ENCODE peak calls at places on chromosomes 2 and 18, in six cellular contexts. P is GM12865, L is body of pancreas, O is heart left ventricle, U is epithelial cell of esophagus, B is bronchial epithelial cell. J is an unnamed sample.

GRCh38 chr18:55732227-55733106 is 144.5 kb upstream of the TCF4 start:
- DNase-seq in P (no peak), L (no peak), O (no peak), U (no peak), B (peak; percentile 39), J (no peak)

GRCh38 chr2:241179894-241180293 is 8.6 kb upstream of the ANO7 start:
- DNase-seq in P (peak; percentile 18), L (no peak), O (no peak), U (no peak), B (no peak), J (no peak)

GRCh38 chr2:56314809-56315208 is 131.0 kb downstream of the CCDC85A start:
- DNase-seq in P (no peak), L (no peak), O (no peak), U (no peak), B (no peak), J (no peak)

GRCh38 chr2:11270891-11271290 is 73.5 kb downstream of the ROCK2 start:
- DNase-seq in P (no peak), L (no peak), O (no peak), U (peak; percentile 16), B (peak; percentile 40), J (peak; percentile 66)

GRCh38 chr18:10059610-10060468 is 146.0 kb downstream of the VAPA start:
- DNase-seq in P (no peak), L (no peak), O (no peak), U (no peak), B (no peak), J (no peak)

GRCh38 chr2:182994228-182994912 is 43.9 kb downstream of the NCKAP1 start:
- DNase-seq in P (no peak), L (no peak), O (no peak), U (no peak), B (no peak), J (no peak)

GRCh38 chr2:191565647-191566198 is 112.2 kb upstream of the NABP1 start:
- DNase-seq in P (peak; percentile 49), L (no peak), O (no peak), U (no peak), B (no peak), J (no peak)

GRCh38 chr18:3593381-3593903 is 143.5 kb downstream of the TGIF1 start:
- DNase-seq in P (no peak), L (no peak), O (no peak), U (peak; percentile 77), B (peak; percentile 91), J (no peak)

GRCh38 chr18:3405713-3406112 is 44.3 kb upstream of the TGIF1 start:
- DNase-seq in P (no peak), L (no peak), O (no peak), U (no peak), B (no peak), J (no peak)

GRCh38 chr18:41058351-41059125 is 896.5 kb upstream of the PIK3C3 start:
- DNase-seq in P (no peak), L (no peak), O (no peak), U (no peak), B (no peak), J (no peak)

GRCh38 chr2:64675860-64676259 is 22.1 kb upstream of the SERTAD2 start:
- DNase-seq in P (no peak), L (no peak), O (no peak), U (peak; percentile 85), B (peak; percentile 87), J (no peak)

GRCh38 chr2:61993422-61994024 is 88.0 kb downstream of the COMMD1 start:
- DNase-seq in P (peak; percentile 75), L (no peak), O (no peak), U (peak; percentile 67), B (peak; percentile 54), J (peak; percentile 11)

GRCh38 chr2:109349555-109350430 is 220.8 kb downstream of the SH3RF3 start:
- DNase-seq in P (no peak), L (no peak), O (no peak), U (no peak), B (no peak), J (no peak)

GRCh38 chr2:75493230-75493629 is 67.5 kb downstream of the EVA1A start:
- DNase-seq in P (no peak), L (no peak), O (no peak), U (no peak), B (no peak), J (no peak)

GRCh38 chr2:215425021-215425782 is 10.7 kb downstream of the FN1 start:
- DNase-seq in P (no peak), L (no peak), O (no peak), U (no peak), B (no peak), J (no peak)

GRCh38 chr2:88545118-88545517 is 82.1 kb downstream of the EIF2AK3 start:
- DNase-seq in P (peak; percentile 44), L (no peak), O (no peak), U (peak; percentile 54), B (peak; percentile 45), J (no peak)

GRCh38 chr2:74250189-74250631 is 51.8 kb downstream of the MTHFD2 start:
- DNase-seq in P (peak; percentile 74), L (peak; percentile 56), O (peak; percentile 50), U (peak; percentile 60), B (peak; percentile 29), J (no peak)

GRCh38 chr2:40559175-40559574 is 107.3 kb upstream of the SLC8A1 start:
- DNase-seq in P (no peak), L (no peak), O (no peak), U (no peak), B (peak; percentile 5), J (no peak)

DNA sequence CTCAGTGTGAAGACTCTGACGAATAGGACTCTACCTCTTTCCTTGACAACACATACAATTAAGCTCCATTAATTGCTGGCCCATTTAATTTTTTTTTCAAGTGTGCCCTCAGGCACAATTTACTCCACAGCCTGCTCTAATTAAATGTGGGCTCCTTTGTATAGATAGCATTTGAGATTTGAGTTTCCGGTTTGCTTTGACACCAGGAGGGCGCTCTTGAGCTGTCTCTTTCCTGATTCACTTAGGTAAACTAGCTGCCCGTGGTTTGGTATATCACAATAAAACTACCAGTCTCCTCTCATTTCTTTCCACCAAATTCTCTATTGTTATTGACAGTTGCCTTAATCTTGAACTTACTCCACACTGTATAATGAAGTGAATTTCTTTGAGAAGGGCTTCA is 666.0 kb downstream of the DSC3 start:
- DNase-seq in P (peak; percentile 2), L (no peak), O (no peak), U (peak; percentile 44), B (no peak), J (no peak)
- TF ChIP-seq CTCF in P (no peak), L (no peak), O (no peak), U (peak; percentile 46), B (no peak), J (no peak)

GRCh38 chr2:203905661-203906060 is 30.9 kb upstream of the ICOS start:
- DNase-seq in P (no peak), L (no peak), O (no peak), U (no peak), B (no peak), J (no peak)

GRCh38 chr2:203913947-203914346 is 22.6 kb upstream of the ICOS start:
- DNase-seq in P (no peak), L (no peak), O (no peak), U (no peak), B (no peak), J (no peak)

GRCh38 chr2:203909946-203910476 is 26.6 kb upstream of the ICOS start:
- DNase-seq in P (no peak), L (no peak), O (no peak), U (no peak), B (no peak), J (no peak)

GRCh38 chr2:203908344-203909185 is 28.0 kb upstream of the ICOS start:
- DNase-seq in P (no peak), L (peak; percentile 23), O (no peak), U (no peak), B (no peak), J (no peak)

DNA sequence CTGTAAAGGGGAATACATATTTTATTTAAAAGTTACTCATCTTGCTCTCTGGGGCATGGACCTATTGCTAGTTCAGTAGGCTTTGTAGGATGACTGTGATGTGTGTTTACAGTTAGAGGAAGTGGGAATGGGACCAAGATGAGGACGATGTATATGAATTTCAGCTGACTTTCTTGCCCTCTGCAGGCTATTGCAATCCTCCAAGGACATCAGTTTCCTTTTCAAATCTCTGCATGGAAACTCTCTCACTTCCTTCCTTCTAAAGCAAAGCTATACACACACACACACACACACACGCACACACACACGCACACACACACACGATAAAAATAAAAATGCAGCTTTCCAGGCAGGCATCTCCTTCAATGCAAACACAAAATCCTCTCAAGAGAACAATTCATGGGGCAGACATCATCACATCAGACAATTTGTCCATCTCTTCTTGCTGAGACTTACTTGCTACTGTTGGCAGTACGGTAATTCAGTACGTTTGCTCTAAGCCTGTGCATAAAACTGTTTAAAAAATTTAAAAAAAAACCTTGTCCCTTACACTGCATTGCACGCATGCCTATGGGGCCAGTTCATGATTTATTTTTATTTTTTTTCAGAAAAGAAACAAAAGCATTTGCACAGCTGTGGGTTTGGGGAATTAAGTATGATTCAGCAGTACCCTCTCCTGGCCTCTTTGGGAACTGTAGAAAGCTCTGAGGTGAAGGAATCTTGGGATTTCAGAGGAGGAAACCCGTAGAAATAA is 27.2 kb upstream of the ICOS start:
- DNase-seq in P (peak; percentile 10), L (peak; percentile 19), O (no peak), U (peak; percentile 48), B (peak; percentile 41), J (peak; percentile 65)
- TF ChIP-seq CTCF in P (peak; percentile 36), L (peak; percentile 77), O (peak; percentile 75), U (peak; percentile 81), B (peak; percentile 56), J (peak; percentile 84)

DNA sequence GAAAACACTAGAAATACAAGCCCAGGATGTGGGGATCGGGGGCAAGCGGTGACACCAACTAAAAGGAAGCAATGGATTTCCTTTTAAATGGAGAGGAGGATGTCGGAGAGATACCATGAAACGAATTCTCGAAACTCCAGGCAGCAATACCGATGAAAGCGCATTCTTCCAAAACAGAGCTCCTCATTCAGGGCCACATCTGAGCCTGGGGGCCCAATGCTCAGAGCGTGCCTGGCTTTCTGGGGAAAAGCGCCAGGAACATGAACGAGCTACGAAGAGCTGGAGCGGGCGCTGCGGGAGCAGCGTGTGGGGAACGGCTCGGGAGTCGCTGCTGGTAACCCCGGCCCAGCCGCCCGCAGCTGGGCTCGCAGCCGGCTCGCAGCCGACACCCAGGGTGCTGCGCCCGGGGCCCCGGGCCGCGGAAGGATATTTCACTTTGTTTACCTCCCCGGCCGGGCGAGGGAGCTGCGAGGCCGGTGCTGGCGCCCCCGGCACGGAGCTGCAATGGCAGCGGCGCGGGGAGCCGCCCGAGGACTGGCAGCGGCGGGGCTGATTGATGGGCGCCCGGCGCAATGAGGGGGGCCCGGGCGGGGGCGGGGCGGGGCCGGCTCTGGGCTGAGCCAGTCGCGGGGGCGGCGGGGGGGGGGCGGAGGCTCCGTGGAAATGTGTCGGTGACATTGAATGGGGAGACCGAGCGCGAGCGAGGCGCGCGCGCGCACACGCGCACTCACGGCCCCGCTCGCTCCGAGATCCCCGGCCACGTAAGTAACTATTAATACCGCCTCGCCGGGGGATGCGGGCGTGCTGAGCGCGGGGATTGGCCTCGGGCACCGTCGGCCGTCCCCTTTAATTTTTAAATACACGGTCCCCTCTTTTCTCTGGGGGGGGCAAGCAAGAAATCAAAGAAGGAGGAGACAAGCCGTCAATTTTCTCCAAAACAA is at the start of gene TRIB2:
- DNase-seq in P (peak; percentile 94), L (peak; percentile 88), O (peak; percentile 94), U (peak; percentile 82), B (peak; percentile 37), J (peak; percentile 65)
- TF ChIP-seq CTCF in P (peak; percentile 5), L (no peak), O (peak; percentile 10), U (no peak), B (peak; percentile 15), J (no peak)

DNA sequence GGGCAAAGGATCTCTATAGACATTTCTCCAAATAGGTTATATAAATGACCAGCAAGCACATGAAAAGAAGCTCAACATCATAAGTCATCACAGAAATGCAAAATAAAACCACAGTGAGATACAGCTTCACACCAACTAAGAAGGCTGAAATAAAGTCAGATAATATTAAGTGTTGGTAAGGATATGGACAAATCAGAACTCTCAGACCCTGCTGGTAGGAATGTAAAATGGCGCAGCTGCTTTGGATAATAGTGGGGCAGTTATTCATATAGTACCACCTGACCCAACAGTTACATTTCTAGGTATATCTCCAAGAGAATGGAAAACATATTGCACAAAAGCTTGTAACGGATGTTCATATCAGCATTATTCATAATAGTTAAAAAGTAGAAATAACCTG is 14.0 kb downstream of the EPB41L5 start:
- DNase-seq in P (no peak), L (no peak), O (no peak), U (no peak), B (no peak), J (no peak)
- TF ChIP-seq CTCF in P (no peak), L (no peak), O (no peak), U (peak; percentile 27), B (peak; percentile 1), J (peak; percentile 29)